ENCODE peak calls at places on chromosomes 7 and 10, in ten cellular contexts. U is upper lobe of right lung, J is adrenal gland, N is A549, R is neural progenitor cell, T is sigmoid colon, S is A673, B is GM23248, Z is mesendoderm, I is PC-9. O is an unnamed sample.

GRCh38 chr7:155846156-155846555 is 33.9 kb upstream of the SHH start:
- DNase-seq in U (no peak), J (no peak), N (no peak), R (no peak), T (peak), S (no peak), B (no peak), Z (no peak), I (no peak), O (no peak)

GRCh38 chr7:99080679-99081078 is 63.2 kb downstream of the SMURF1 start:
- DNase-seq in U (no peak), J (no peak), N (no peak), R (no peak), T (no peak), S (no peak), B (no peak), Z (no peak), I (no peak), O (no peak)

GRCh38 chr10:130631139-130631864 is 495.1 kb downstream of the GLRX3 start:
- DNase-seq in U (no peak), J (peak), N (no peak), R (no peak), T (no peak), S (peak), B (no peak), Z (no peak), I (no peak), O (no peak)

GRCh38 chr7:35504365-35504764 is 190.6 kb downstream of the HERPUD2 start:
- DNase-seq in U (no peak), J (no peak), N (no peak), R (no peak), T (no peak), S (no peak), B (no peak), Z (no peak), I (no peak), O (no peak)

GRCh38 chr10:132120200-132120599 is 54.5 kb downstream of the JAKMIP3 start:
- DNase-seq in U (no peak), J (no peak), N (no peak), R (no peak), T (no peak), S (no peak), B (no peak), Z (no peak), I (no peak), O (no peak)

GRCh38 chr7:141198191-141198958 is 124.5 kb downstream of the TMEM178B start:
- DNase-seq in U (no peak), J (no peak), N (no peak), R (no peak), T (no peak), S (no peak), B (no peak), Z (peak), I (no peak), O (no peak)

GRCh38 chr10:34815174-34816066 is at the start of gene PARD3:
- DNase-seq in U (peak), J (peak), N (peak), R (peak), T (peak), S (peak), B (peak), Z (peak), I (peak), O (peak)

GRCh38 chr7:124784879-124785818 is 19.6 kb upstream of the GPR37 start:
- DNase-seq in U (no peak), J (peak), N (peak), R (peak), T (no peak), S (peak), B (peak), Z (peak), I (peak), O (peak)

GRCh38 chr10:116470071-116470470 is 42.4 kb downstream of the PNLIPRP3 start:
- DNase-seq in U (no peak), J (no peak), N (no peak), R (no peak), T (no peak), S (no peak), B (no peak), Z (peak), I (no peak), O (no peak)

GRCh38 chr7:109154748-109155147 is 585.1 kb downstream of the DNAJB9 start:
- DNase-seq in U (no peak), J (no peak), N (no peak), R (no peak), T (no peak), S (no peak), B (no peak), Z (no peak), I (no peak), O (no peak)

DNA sequence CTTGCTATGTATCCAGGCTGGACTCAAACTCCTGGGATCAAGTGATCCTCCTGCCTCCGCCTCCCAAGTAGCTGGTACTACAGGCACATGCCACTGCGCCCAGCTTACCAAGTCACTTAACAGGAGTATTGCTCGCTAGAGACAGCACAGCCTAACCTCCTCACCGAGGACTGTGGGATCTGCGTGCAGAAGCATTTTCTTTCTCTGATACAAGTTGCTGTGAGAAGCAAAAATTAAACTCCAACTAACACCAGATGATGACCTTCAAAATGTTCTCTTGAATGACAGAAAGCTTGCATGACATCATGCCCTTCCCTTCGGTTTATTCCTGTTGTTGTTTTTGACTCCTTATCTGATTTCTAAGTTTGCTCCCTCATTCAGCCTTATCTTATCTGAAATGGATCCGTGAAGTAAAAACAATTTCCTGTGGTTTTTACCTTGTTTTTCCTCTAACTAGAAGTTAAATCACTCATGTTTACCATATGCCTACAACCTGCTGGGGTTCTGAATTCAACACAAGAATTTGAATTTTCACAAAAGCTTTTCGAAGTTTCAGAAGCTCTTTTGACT is 94.4 kb upstream of the KIF5B start:
- DNase-seq in U (no peak), J (peak), N (no peak), R (no peak), T (no peak), S (no peak), B (no peak), Z (peak), I (no peak), O (no peak)
- H3K27ac ChIP-seq in U (no peak), J (peak), N (no peak), R (no peak), T (no peak), S (no peak), B (peak), Z (peak), I (no peak), O (no peak)

DNA sequence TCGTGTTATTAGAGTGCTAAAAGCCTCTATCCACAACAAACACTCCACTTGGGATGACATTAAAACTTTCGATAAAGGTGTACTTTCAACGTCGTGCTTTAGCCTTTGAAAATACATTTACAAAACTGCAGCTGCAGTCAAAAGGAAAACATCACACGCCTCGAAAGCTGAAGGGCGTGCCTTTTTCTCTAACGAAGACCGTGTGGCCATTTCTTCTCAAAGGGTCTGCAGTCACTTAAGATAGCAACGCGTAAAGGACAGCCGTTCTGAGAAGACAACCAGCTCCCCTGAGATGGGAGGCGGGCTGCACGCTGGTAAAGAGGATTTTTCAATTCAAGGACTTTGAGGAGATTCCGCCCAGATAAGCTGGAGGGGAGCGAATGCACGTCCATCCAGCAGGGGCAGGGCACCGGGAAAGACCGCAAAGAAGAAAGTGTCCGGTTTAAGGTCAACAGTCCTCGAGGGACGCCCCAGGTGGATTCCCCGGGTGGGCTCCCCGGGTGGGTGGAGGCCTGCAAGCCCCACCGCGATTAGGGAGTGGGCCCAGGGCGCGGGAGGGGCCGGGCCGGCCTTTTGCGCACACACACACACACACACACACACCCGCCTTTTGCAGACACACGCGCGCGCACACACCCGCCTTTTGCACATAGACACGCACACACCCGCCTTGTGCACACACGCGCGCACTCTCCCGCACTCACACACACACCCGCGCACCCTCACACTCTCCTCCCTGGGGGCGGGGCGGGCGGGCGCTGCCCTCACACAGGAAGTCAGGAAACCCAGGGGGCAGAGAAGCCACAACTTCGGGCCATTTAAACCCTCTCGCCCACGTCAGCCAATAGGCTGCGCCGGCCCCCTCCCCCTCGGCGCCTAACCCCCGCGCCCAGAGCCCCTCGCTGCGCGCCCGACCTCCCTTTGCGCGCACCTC is 767 bp downstream of the ARHGAP12 start:
- DNase-seq in U (peak), J (peak), N (peak), R (peak), T (peak), S (peak), B (peak), Z (peak), I (peak), O (peak)
- H3K27ac ChIP-seq in U (peak), J (peak), N (peak), R (peak), T (peak), S (peak), B (peak), Z (peak), I (peak), O (peak)

GRCh38 chr10:113162960-113163359 is 212.9 kb downstream of the TCF7L2 start:
- DNase-seq in U (no peak), J (no peak), N (no peak), R (no peak), T (no peak), S (no peak), B (no peak), Z (no peak), I (no peak), O (no peak)
- H3K27ac ChIP-seq in U (no peak), J (no peak), N (no peak), R (peak), T (peak), S (no peak), B (no peak), Z (no peak), I (no peak), O (peak)

GRCh38 chr10:114917459-114917858 is 20.5 kb upstream of the TRUB1 start:
- DNase-seq in U (no peak), J (no peak), N (no peak), R (no peak), T (no peak), S (no peak), B (no peak), Z (no peak), I (no peak), O (no peak)
- H3K27ac ChIP-seq in U (no peak), J (no peak), N (peak), R (no peak), T (no peak), S (no peak), B (no peak), Z (no peak), I (no peak), O (no peak)

DNA sequence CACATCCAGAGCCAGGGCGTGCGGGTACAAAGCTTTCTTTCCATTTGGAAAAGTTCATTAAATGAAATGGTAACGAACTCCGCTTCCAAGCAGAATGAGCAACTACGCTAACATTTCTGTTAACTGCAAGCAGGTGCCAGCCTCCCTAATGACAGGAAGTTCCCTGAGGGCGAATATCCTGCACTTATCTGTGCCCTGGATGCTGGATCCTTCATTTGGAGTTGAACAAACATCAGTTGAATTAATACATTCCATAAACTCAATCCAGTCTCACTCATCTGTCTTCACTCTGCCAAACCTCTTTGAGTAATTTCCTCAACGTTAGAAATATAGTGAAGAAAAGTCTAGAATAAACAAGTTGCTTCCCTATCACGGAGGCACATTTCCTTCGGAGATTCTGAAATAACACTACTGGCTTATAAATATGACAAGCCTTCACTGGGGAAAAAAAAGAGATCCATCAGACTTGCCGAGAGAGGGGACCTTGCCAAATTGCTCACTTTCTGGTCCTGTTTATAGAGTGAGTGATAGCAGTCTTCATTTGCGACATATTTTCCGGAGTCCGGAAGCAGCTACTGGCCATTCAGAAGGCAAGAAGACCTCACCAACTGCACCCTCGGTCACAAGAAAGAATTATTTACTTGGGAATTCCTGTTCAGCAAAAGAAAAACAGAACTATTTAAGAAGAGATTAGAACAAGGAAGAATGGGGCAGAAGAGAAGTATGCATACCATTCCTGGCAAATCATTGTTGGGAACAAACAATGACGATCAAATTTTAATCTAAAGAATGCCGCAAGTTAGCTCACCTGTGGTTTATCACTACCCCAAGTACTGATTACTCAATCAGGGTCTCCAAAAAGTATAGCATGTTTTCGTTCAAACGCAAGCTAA is 196.4 kb downstream of the FAM107B start:
- DNase-seq in U (no peak), J (peak), N (no peak), R (no peak), T (no peak), S (peak), B (peak), Z (peak), I (peak), O (no peak)
- H3K27ac ChIP-seq in U (peak), J (peak), N (peak), R (no peak), T (peak), S (peak), B (no peak), Z (peak), I (peak), O (peak)

DNA sequence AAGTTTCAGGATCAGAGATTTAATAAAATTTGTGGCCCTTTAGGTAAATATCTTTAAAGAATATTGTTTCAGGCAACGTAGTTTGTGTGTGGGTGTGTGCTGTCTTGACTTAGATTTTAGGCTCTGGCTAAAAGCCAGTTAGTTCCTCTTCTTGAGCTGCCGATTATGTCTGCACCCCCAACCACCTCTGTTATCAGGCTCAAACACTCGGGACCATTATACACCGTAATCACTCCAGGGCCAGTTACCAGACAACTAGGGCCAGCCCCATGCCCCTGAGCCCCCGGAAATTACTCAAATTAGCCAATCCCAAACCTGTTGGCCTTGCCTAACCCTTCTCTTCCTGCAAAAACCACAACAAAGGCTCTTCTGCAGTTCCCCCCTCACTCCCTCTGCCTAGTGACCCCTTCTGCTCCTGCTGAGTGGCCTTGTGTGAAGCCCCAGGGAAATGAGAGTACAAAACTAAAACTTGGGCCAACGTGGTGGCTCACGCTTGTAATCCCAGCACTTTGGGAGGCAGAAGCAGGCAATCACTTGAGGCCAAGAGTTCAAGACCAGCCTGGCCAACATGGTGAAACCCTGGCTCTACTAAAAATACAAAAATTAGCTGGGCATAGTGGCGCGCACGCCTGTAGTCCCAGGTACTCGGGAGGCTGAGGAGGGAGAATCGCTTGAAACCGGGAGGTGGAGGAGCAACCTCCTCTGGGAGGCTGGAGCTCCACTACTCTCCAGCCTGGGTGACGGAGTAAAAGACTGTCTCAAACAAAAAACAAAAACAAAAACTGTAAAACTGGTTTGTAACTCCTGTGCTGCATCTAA is 9.2 kb upstream of the HNRNPF start:
- DNase-seq in U (no peak), J (no peak), N (no peak), R (no peak), T (no peak), S (no peak), B (no peak), Z (no peak), I (no peak), O (no peak)
- H3K27ac ChIP-seq in U (peak), J (peak), N (peak), R (no peak), T (peak), S (no peak), B (no peak), Z (no peak), I (no peak), O (no peak)

GRCh38 chr7:119996634-119997033 is 276.3 kb upstream of the KCND2 start:
- DNase-seq in U (no peak), J (no peak), N (no peak), R (no peak), T (no peak), S (no peak), B (no peak), Z (no peak), I (no peak), O (no peak)

GRCh38 chr7:120005720-120006119 is 267.3 kb upstream of the KCND2 start:
- DNase-seq in U (no peak), J (no peak), N (no peak), R (no peak), T (no peak), S (no peak), B (no peak), Z (no peak), I (no peak), O (no peak)

GRCh38 chr7:119994928-119995327 is 278.0 kb upstream of the KCND2 start:
- DNase-seq in U (no peak), J (no peak), N (no peak), R (no peak), T (no peak), S (no peak), B (no peak), Z (no peak), I (no peak), O (no peak)

DNA sequence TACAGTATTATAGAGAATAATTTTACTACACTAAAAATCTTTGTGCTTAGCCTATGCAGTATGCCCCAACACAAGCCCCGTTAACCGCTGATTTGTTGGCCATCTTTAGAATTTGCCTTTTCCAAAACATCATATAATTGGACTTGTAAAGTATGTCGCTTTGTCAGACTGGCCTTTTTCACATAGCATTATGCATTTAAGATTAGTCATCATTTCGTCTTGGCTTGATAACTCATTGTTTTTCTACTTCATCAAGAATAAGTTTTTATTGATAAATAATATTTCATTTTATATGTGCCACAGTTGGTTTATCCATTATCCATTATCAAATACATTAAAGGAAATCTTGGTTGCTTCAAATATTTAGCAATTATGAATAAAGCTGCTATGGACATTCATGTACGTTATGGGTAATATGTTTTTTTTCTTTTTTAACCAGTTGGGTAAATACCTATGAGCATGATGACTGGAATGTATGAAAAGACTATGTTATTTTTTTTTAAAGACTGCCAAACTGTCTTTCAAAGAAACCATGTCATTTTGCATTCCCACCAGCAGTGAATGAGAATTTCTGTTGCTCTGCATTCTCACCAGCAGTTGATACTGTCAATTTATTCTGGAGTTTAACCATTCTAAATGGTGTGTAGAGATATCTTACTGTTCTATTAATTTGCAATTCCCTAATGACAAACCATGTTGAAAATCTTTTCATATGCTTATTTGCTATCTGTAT is 273.1 kb upstream of the KCND2 start:
- DNase-seq in U (no peak), J (no peak), N (no peak), R (no peak), T (no peak), S (no peak), B (no peak), Z (peak), I (no peak), O (no peak)
- H3K27ac ChIP-seq in U (no peak), J (no peak), N (no peak), R (no peak), T (no peak), S (no peak), B (no peak), Z (no peak), I (no peak), O (no peak)

GRCh38 chr7:1086588-1087461 is 1.1 kb upstream of the GPER1 start:
- DNase-seq in U (peak), J (peak), N (peak), R (peak), T (peak), S (peak), B (peak), Z (peak), I (peak), O (peak)
- H3K27ac ChIP-seq in U (peak), J (peak), N (peak), R (no peak), T (peak), S (peak), B (peak), Z (no peak), I (no peak), O (no peak)

O was measured in prostate gland.